ENCODE peak calls at places on chromosomes 6 and 20, in four cellular contexts. F is tibial artery, T is fibroblast of lung, J is stomach. M is an unnamed sample.

GRCh38 chr20:43731469-43731868 is 4.7 kb upstream of the GTSF1L start:
- DNase-seq in F (no peak), T (peak), J (no peak), M (no peak)

GRCh38 chr6:142842423-142843261 is 102.3 kb downstream of the HIVEP2 start:
- DNase-seq in F (no peak), T (peak), J (no peak), M (no peak)

GRCh38 chr6:139644821-139645220 is 270.4 kb upstream of the CITED2 start:
- DNase-seq in F (no peak), T (peak), J (no peak), M (no peak)

GRCh38 chr6:44084231-44085014 is 42.8 kb downstream of the MRPL14 start:
- DNase-seq in F (no peak), T (no peak), J (no peak), M (no peak)

GRCh38 chr6:170243791-170244291 is 47.0 kb downstream of the DLL1 start:
- DNase-seq in F (no peak), T (no peak), J (no peak), M (no peak)

GRCh38 chr6:165059032-165059431 is 250.4 kb downstream of the C6orf118 start:
- DNase-seq in F (no peak), T (peak), J (no peak), M (no peak)

GRCh38 chr6:113854531-113855499 is 2.3 kb upstream of the MARCKS start:
- DNase-seq in F (peak), T (peak), J (peak), M (peak)

GRCh38 chr6:139927742-139928305 is 553.4 kb upstream of the CITED2 start:
- DNase-seq in F (no peak), T (no peak), J (no peak), M (no peak)

GRCh38 chr6:85747654-85748053 is 105.0 kb upstream of the SYNCRIP start:
- DNase-seq in F (no peak), T (peak), J (no peak), M (no peak)

GRCh38 chr6:8589941-8590676 is 154.8 kb upstream of the SLC35B3 start:
- DNase-seq in F (no peak), T (no peak), J (no peak), M (no peak)

GRCh38 chr20:63944078-63944941 is 11.9 kb downstream of the UCKL1 start:
- DNase-seq in F (peak), T (no peak), J (no peak), M (no peak)

GRCh38 chr6:24797596-24798216 is 1.0 kb downstream of the ARMH2 start:
- DNase-seq in F (no peak), T (peak), J (no peak), M (no peak)

GRCh38 chr20:32037929-32038328 is 14.1 kb upstream of the HCK start:
- DNase-seq in F (no peak), T (peak), J (no peak), M (no peak)

GRCh38 chr6:148513145-148514071 is 170.8 kb downstream of the SASH1 start:
- DNase-seq in F (no peak), T (no peak), J (no peak), M (no peak)

GRCh38 chr20:63519765-63520593 is 586 bp upstream of the PPDPF start:
- DNase-seq in F (peak), T (peak), J (no peak), M (no peak)

GRCh38 chr6:39415482-39415881 is 93.0 kb upstream of the KCNK16 start:
- DNase-seq in F (no peak), T (no peak), J (no peak), M (no peak)

GRCh38 chr6:47405273-47405672 is 72.3 kb upstream of the CD2AP start:
- DNase-seq in F (no peak), T (no peak), J (peak), M (no peak)

GRCh38 chr6:77466055-77467028 is 3.1 kb upstream of the HTR1B start:
- DNase-seq in F (peak), T (peak), J (peak), M (no peak)

GRCh38 chr20:400451-401275 is 7.4 kb upstream of the RBCK1 start:
- DNase-seq in F (no peak), T (no peak), J (no peak), M (no peak)

GRCh38 chr20:20814685-20815084 is 102.2 kb upstream of the RALGAPA2 start:
- DNase-seq in F (no peak), T (no peak), J (no peak), M (no peak)

GRCh38 chr6:122609881-122610689 is at the start of gene PKIB:
- DNase-seq in F (peak), T (peak), J (peak), M (no peak)

GRCh38 chr6:145153495-145153894 is 581.8 kb downstream of the EPM2A start:
- DNase-seq in F (no peak), T (no peak), J (no peak), M (no peak)

GRCh38 chr6:103409475-103409874 is 1450.2 kb downstream of the HACE1 start:
- DNase-seq in F (no peak), T (no peak), J (no peak), M (no peak)

GRCh38 chr20:20711413-20711812 is 1.0 kb downstream of the RALGAPA2 start:
- DNase-seq in F (no peak), T (no peak), J (no peak), M (no peak)

GRCh38 chr6:148021135-148021534 is 321.5 kb upstream of the SASH1 start:
- DNase-seq in F (no peak), T (no peak), J (no peak), M (no peak)

GRCh38 chr6:136309729-136310311 is 20.2 kb upstream of the BCLAF1 start:
- DNase-seq in F (no peak), T (no peak), J (no peak), M (no peak)

DNA sequence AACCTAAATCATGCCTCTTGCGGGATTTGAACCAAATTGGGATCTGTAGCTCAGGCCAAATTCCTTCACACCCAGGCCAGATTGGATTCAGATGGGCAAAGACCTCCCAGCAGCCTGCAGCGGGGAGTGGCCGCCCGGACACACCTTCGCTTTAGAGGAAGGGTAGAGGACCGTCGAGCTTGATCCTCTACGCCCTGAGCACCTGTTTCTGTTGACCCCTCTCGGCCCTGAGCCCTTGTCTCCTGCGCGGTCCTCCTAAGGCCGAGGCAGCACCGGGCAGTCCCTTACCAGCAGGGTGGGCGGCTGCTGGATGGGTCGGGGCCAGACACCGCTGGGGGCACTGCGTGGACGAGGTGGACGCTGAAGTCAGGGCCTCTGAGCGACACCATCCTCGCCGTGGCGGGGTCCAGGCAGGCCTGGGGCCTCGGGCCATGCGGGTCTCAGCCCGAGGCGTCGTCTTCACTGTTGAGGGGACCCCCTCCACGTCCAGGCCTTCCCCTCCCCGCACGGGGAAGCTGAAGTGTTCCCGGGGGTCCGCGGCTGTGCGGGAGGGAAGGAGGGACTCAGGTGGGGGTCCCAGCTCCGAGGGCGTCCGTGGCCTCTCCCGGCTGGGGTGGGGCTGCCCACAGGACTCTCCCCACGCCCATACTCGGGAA is 114.8 kb downstream of the SMOC2 start:
- DNase-seq in F (no peak), T (no peak), J (no peak), M (no peak)
- TF ChIP-seq CTCF in F (no peak), T (no peak), J (no peak), M (no peak)

GRCh38 chr20:37381621-37382538 is 35.9 kb downstream of the SRC start:
- DNase-seq in F (peak), T (no peak), J (no peak), M (no peak)
- TF ChIP-seq CTCF in F (no peak), T (no peak), J (no peak), M (no peak)

GRCh38 chr6:106997392-106998257 is 23.1 kb upstream of the CD24 start:
- DNase-seq in F (no peak), T (peak), J (peak), M (no peak)
- TF ChIP-seq CTCF in F (peak), T (peak), J (peak), M (peak)

GRCh38 chr6:15044146-15044882 is 201.6 kb upstream of the JARID2 start:
- DNase-seq in F (no peak), T (peak), J (no peak), M (no peak)
- TF ChIP-seq CTCF in F (no peak), T (no peak), J (no peak), M (no peak)

GRCh38 chr20:62486431-62486954 is 10.7 kb upstream of the GATA5 start:
- DNase-seq in F (no peak), T (no peak), J (peak), M (no peak)
- TF ChIP-seq CTCF in F (no peak), T (no peak), J (no peak), M (no peak)